ENCODE peak calls at places on chromosomes 11 and 22, in five cellular contexts. B, H, T, F and S are unnamed samples.

GRCh38 chr22:27220349-27220748 is 563.0 kb downstream of the MIAT start:
- DNase-seq in B (no peak), F (peak), T (peak), H (no peak), S (no peak)

GRCh38 chr11:61688368-61689163 is 8.4 kb downstream of the DAGLA start:
- DNase-seq in B (no peak), T (peak), H (no peak), F (peak), S (no peak)

GRCh38 chr11:128632151-128632791 is 44.9 kb upstream of the ETS1 start:
- DNase-seq in H (peak), B (peak), F (peak), T (peak), S (peak)

GRCh38 chr22:47629791-47630655 is 867.6 kb downstream of the TBC1D22A start:
- DNase-seq in H (no peak), T (no peak), B (no peak), F (no peak), S (no peak)

GRCh38 chr11:84642500-84642899 is 984.6 kb downstream of the DLG2 start:
- DNase-seq in H (no peak), F (no peak), T (no peak), B (no peak), S (no peak)

GRCh38 chr11:3156282-3156660 is 8.8 kb downstream of the OSBPL5 start:
- DNase-seq in H (no peak), T (no peak), B (no peak), F (no peak), S (no peak)

GRCh38 chr22:27318516-27318915 is 483.0 kb downstream of the MN1 start:
- DNase-seq in B (no peak), H (no peak), F (peak), T (peak), S (peak)

GRCh38 chr11:61718046-61718531 is 34.3 kb upstream of the MYRF start:
- DNase-seq in B (no peak), H (no peak), T (peak), F (no peak), S (no peak)

GRCh38 chr11:67352546-67353316 is 615 bp downstream of the POLD4 start:
- DNase-seq in B (no peak), H (no peak), T (peak), F (no peak), S (peak)

GRCh38 chr22:17939011-17939410 is 85.3 kb downstream of the MICAL3 start:
- DNase-seq in F (no peak), B (no peak), H (no peak), T (no peak), S (no peak)

GRCh38 chr22:43320943-43321900 is 21.9 kb downstream of the SCUBE1 start:
- DNase-seq in H (no peak), F (no peak), B (no peak), T (no peak), S (no peak)

GRCh38 chr11:58866788-58867187 is 22.3 kb upstream of the GLYATL2 start:
- DNase-seq in T (peak), B (no peak), F (no peak), H (no peak), S (no peak)